ENCODE peak calls at places on chromosomes 6 and 20, in eight cellular contexts. P is heart left ventricle, X is AG10803, T is A673, G is A549, Y is tibial artery, N is endothelial cell, U is OCI-LY7. D is an unnamed sample.
A peak's percentile ranks its signal among the peaks of the same experiment; 100 is the strongest.

GRCh38 chr20:31566658-31567379 is 38.3 kb upstream of the ID1 start:
- DNase-seq in P (no peak), X (no peak), T (no peak), G (no peak), Y (no peak), N (no peak), U (peak; percentile 67), D (peak; percentile 53)

GRCh38 chr6:113306552-113307145 is 550.5 kb upstream of the MARCKS start:
- DNase-seq in P (peak; percentile 63), X (no peak), T (peak; percentile 36), G (peak; percentile 21), Y (peak; percentile 66), N (peak; percentile 59), U (peak; percentile 43), D (peak; percentile 74)

GRCh38 chr20:32190608-32191415 is 16.7 kb downstream of the PLAGL2 start:
- DNase-seq in P (no peak), X (no peak), T (no peak), G (no peak), Y (peak; percentile 19), N (no peak), U (no peak), D (no peak)

GRCh38 chr6:15481892-15482291 is 180.9 kb downstream of the DTNBP1 start:
- DNase-seq in P (no peak), X (no peak), T (no peak), G (no peak), Y (no peak), N (no peak), U (no peak), D (peak; percentile 56)

GRCh38 chr20:52048365-52048764 is 143.2 kb downstream of the ZFP64 start:
- DNase-seq in P (no peak), X (no peak), T (peak; percentile 53), G (no peak), Y (no peak), N (no peak), U (no peak), D (no peak)

GRCh38 chr6:116531675-116532570 is 13.6 kb downstream of the TRAPPC3L start:
- DNase-seq in P (no peak), X (peak; percentile 74), T (peak; percentile 75), G (peak; percentile 65), Y (peak; percentile 64), N (peak; percentile 73), U (peak; percentile 69), D (peak; percentile 81)

GRCh38 chr20:31824554-31825313 is 5.6 kb downstream of the MYLK2 start:
- DNase-seq in P (no peak), X (no peak), T (no peak), G (no peak), Y (no peak), N (no peak), U (no peak), D (no peak)

GRCh38 chr6:42193491-42193894 is 1.3 kb downstream of the GUCA1B start:
- DNase-seq in P (no peak), X (peak; percentile 18), T (no peak), G (no peak), Y (no peak), N (no peak), U (no peak), D (no peak)

GRCh38 chr6:166058064-166058739 is 109.4 kb downstream of the TBXT start:
- DNase-seq in P (no peak), X (peak; percentile 36), T (no peak), G (no peak), Y (no peak), N (no peak), U (no peak), D (no peak)

GRCh38 chr6:38349795-38350194 is 289.9 kb downstream of the BTBD9 start:
- DNase-seq in P (no peak), X (peak; percentile 91), T (no peak), G (no peak), Y (no peak), N (no peak), U (no peak), D (no peak)

GRCh38 chr6:38143191-38144154 is 323.9 kb downstream of the ZFAND3 start:
- DNase-seq in P (no peak), X (no peak), T (no peak), G (no peak), Y (no peak), N (no peak), U (no peak), D (no peak)

GRCh38 chr20:12108842-12109241 is 191.1 kb downstream of the BTBD3 start:
- DNase-seq in P (no peak), X (no peak), T (no peak), G (no peak), Y (no peak), N (no peak), U (no peak), D (no peak)

GRCh38 chr6:94254689-94255088 is 835.3 kb upstream of the EPHA7 start:
- DNase-seq in P (no peak), X (no peak), T (peak; percentile 33), G (peak; percentile 6), Y (no peak), N (no peak), U (no peak), D (no peak)

GRCh38 chr6:39495640-39496039 is 173.1 kb upstream of the KCNK16 start:
- DNase-seq in P (no peak), X (no peak), T (no peak), G (no peak), Y (no peak), N (no peak), U (no peak), D (no peak)

GRCh38 chr6:41371992-41372525 is 36.7 kb downstream of the NCR2 start:
- DNase-seq in P (no peak), X (peak; percentile 25), T (peak; percentile 38), G (no peak), Y (no peak), N (peak; percentile 25), U (no peak), D (peak; percentile 20)

GRCh38 chr6:118881440-118882313 is 12.3 kb upstream of the ASF1A start:
- DNase-seq in P (no peak), X (no peak), T (no peak), G (no peak), Y (no peak), N (no peak), U (peak; percentile 67), D (no peak)

GRCh38 chr6:81772741-81773140 is 20.3 kb upstream of the TENT5A start:
- DNase-seq in P (no peak), X (peak; percentile 56), T (no peak), G (no peak), Y (no peak), N (no peak), U (no peak), D (peak; percentile 37)

GRCh38 chr20:7137395-7138151 is 370.1 kb downstream of the BMP2 start:
- DNase-seq in P (no peak), X (no peak), T (no peak), G (no peak), Y (no peak), N (no peak), U (no peak), D (no peak)

GRCh38 chr20:21127201-21127981 is 1.5 kb downstream of the KIZ start:
- DNase-seq in P (no peak), X (no peak), T (no peak), G (no peak), Y (no peak), N (no peak), U (no peak), D (no peak)

GRCh38 chr6:219019-219570 is 73.2 kb upstream of the DUSP22 start:
- DNase-seq in P (no peak), X (no peak), T (no peak), G (no peak), Y (no peak), N (no peak), U (peak; percentile 81), D (no peak)

GRCh38 chr6:43912598-43913387 is 142.8 kb downstream of the VEGFA start:
- DNase-seq in P (no peak), X (no peak), T (no peak), G (no peak), Y (no peak), N (no peak), U (no peak), D (no peak)
- TF ChIP-seq CTCF in P (no peak), X (no peak), T (no peak), G (no peak), Y (no peak), N (no peak), U (no peak), D (no peak)

DNA sequence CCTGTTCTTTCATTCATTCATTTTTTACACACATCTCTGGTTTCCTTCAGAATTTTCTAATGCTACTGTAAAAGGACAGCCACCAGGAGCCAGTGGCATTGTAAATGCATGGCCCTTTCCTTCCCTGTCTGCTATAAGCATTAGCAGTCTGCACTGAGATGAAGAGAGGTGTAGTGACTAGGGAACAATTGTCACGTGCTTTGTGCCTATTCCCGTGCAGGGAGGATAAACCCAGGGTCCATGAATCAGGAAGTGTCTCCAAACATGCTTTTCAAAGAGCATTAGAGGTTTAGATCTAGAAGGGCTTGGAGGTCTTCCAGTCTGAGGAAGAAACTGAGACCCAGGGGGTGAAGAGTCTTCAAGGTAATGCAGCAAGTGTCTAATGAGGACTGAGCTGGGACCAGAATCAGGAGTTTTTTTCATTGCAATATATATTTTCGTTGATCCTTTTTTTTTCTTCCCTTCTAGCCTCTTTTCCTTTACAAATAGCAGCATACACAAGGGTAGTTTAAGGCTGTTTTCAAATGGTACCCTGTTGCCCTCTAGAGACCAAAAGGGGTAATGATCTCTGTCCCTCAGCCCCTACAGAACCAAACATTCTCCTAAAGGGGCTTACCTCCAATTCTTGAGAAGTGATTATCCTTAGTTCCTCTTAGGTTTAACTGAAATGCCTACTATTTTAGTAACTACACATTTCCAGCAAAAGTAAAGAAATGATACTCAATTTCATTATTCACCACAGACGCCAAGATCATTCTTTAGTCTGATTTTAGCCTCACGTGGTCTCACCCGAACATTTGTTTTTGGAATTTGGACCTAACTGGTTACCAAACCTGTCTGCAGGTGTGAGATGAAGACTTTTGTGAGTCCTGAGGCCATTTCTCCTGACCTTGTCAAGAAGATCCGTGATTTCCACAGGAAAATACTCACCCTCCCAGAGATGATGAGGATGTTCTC is 6.6 kb downstream of the TRIM15 start:
- DNase-seq in P (no peak), X (peak; percentile 51), T (peak; percentile 73), G (peak; percentile 45), Y (no peak), N (peak; percentile 28), U (peak; percentile 53), D (peak; percentile 22)
- TF ChIP-seq CTCF in P (peak; percentile 76), X (peak; percentile 95), T (peak; percentile 79), G (peak; percentile 69), Y (peak; percentile 66), N (peak; percentile 38), U (peak; percentile 88), D (peak; percentile 88)

GRCh38 chr6:160520043-160520904 is 143.8 kb downstream of the LPA start:
- DNase-seq in P (peak; percentile 87), X (peak; percentile 60), T (peak; percentile 71), G (peak; percentile 71), Y (peak; percentile 88), N (peak; percentile 87), U (peak; percentile 30), D (peak; percentile 64)
- TF ChIP-seq CTCF in P (peak; percentile 11), X (no peak), T (no peak), G (peak; percentile 74), Y (no peak), N (peak; percentile 51), U (peak; percentile 57), D (peak; percentile 96)

DNA sequence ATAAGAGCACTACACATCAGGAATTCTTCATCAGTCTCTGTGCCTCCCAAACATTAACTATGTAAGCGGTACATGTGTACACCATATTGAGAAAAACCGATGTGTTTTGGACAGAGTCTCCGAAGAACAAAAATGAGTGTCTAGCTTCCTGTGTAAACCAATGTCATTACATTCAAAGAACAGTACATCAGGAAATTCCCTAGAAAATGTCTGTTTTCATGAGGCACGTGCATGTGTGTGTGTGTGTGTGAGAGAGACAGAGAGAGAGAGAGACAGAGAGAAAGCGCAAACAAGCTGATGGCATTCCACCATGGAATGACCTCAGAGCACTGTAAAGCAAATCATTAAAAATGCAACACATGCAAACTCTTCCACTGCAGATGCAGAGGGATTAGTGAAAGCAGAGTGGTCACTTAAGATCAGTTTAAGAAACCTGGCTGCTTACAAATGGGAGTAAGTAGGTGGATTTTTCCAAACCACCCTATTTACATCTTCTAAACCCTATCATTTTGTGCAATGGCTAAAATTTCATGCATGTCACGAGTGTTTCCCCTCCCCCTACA is 133.9 kb downstream of the HIVEP2 start:
- DNase-seq in P (no peak), X (peak; percentile 79), T (no peak), G (no peak), Y (no peak), N (no peak), U (no peak), D (peak; percentile 34)
- TF ChIP-seq CTCF in P (no peak), X (no peak), T (no peak), G (no peak), Y (no peak), N (no peak), U (no peak), D (no peak)

D was measured in activated CD8-positive, alpha-beta T cell treated with anti-CD3 and anti-CD28 coated beads for 36 hours.